ENCODE peak calls at places on chromosome 1, in nine cellular contexts. X is stomach; N is psoas muscle; Q is NCI-H345; C is activated CD8-positive, alpha-beta memory T cell treated with anti-CD3 and anti-CD28 coated beads, Interleukin-2, amount 10 ng/mL, durations not matched to agents 7 days and 5 days; L is HFFc6; V is Ammon's horn; B is MCF 10A; H is COR-L47. S is an unnamed sample.

GRCh38 chr1:151583796-151584195 is 28.1 kb upstream of the SNX27 start:
- DNase-seq in Q (no peak), B (no peak), C (no peak), X (no peak), H (no peak), L (no peak), V (no peak), N (no peak), S (no peak)

GRCh38 chr1:174189424-174190062 is 30.2 kb downstream of the RABGAP1L start:
- DNase-seq in B (no peak), C (no peak), Q (no peak), X (no peak), H (no peak), L (no peak), V (no peak), N (no peak), S (no peak)

GRCh38 chr1:39925727-39926342 is 24.1 kb upstream of the MYCL start:
- DNase-seq in N (no peak), Q (no peak), X (no peak), B (peak), H (no peak), L (no peak), V (no peak), C (no peak), S (no peak)

GRCh38 chr1:202283379-202283844 is 58.3 kb downstream of the UBE2T start:
- DNase-seq in H (peak), L (peak), V (no peak), X (no peak), B (peak), N (no peak), Q (peak), C (no peak), S (peak)

GRCh38 chr1:156146006-156146748 is 7.2 kb upstream of the SEMA4A start:
- DNase-seq in Q (peak), C (peak), N (peak), L (peak), H (peak), V (peak), B (peak), X (peak), S (peak)

GRCh38 chr1:153790282-153790995 is 15.2 kb downstream of the SLC27A3 start:
- DNase-seq in V (peak), Q (no peak), X (peak), B (no peak), C (no peak), H (peak), L (peak), N (peak), S (peak)

GRCh38 chr1:87182611-87183010 is 146.1 kb upstream of the LMO4 start:
- DNase-seq in C (no peak), N (no peak), B (peak), H (no peak), V (no peak), X (no peak), L (no peak), Q (no peak), S (no peak)

GRCh38 chr1:86207323-86207722 is 50.8 kb upstream of the COL24A1 start:
- DNase-seq in C (no peak), V (peak), B (peak), L (peak), X (no peak), Q (peak), H (peak), N (no peak), S (peak)

GRCh38 chr1:115356356-115356755 is 18.3 kb upstream of the NGF start:
- DNase-seq in C (no peak), H (no peak), X (no peak), B (no peak), V (no peak), Q (no peak), N (no peak), L (no peak), S (no peak)

GRCh38 chr1:47333922-47334764 is 553 bp downstream of the CMPK1 start:
- DNase-seq in L (peak), X (peak), B (peak), N (peak), C (peak), H (peak), V (peak), Q (peak), S (peak)

GRCh38 chr1:58848818-58849411 is 65.1 kb upstream of the JUN start:
- DNase-seq in C (no peak), N (peak), H (no peak), X (peak), L (peak), V (peak), Q (no peak), B (peak), S (peak)

GRCh38 chr1:1213153-1213918 is 617 bp downstream of the TNFRSF4 start:
- DNase-seq in C (peak), X (peak), V (no peak), H (no peak), N (peak), Q (no peak), L (no peak), B (no peak), S (no peak)

GRCh38 chr1:170680428-170680827 is 16.5 kb downstream of the PRRX1 start:
- DNase-seq in Q (no peak), L (no peak), V (no peak), B (peak), N (no peak), X (no peak), H (no peak), C (no peak), S (peak)

GRCh38 chr1:206507395-206508129 is at the start of gene RASSF5:
- DNase-seq in L (peak), Q (peak), H (peak), X (peak), N (peak), B (peak), V (peak), C (peak), S (peak)

GRCh38 chr1:241423541-241424479 is 66.8 kb upstream of the RGS7 start:
- DNase-seq in L (peak), V (peak), H (peak), C (peak), Q (peak), B (no peak), N (no peak), X (peak), S (peak)

GRCh38 chr1:65762081-65762862 is 30.4 kb upstream of the PDE4B start:
- DNase-seq in C (no peak), V (no peak), Q (no peak), B (no peak), N (no peak), H (no peak), L (peak), X (no peak), S (no peak)

GRCh38 chr1:6343506-6344405 is 49.8 kb downstream of the ACOT7 start:
- DNase-seq in C (peak), H (peak), B (peak), V (peak), Q (peak), L (peak), N (peak), X (peak), S (peak)

GRCh38 chr1:226974544-226975258 is 34.6 kb downstream of the COQ8A start:
- DNase-seq in V (no peak), C (no peak), L (no peak), X (no peak), Q (no peak), H (no peak), B (no peak), N (peak), S (no peak)

GRCh38 chr1:87956072-87956471 is 627.4 kb downstream of the LMO4 start:
- DNase-seq in L (peak), N (peak), Q (no peak), C (no peak), H (no peak), B (peak), X (no peak), V (peak), S (peak)

GRCh38 chr1:18158731-18159130 is 51.1 kb downstream of the IGSF21 start:
- DNase-seq in Q (no peak), N (no peak), L (no peak), V (no peak), B (no peak), X (no peak), H (no peak), C (no peak), S (no peak)

GRCh38 chr1:9859252-9860014 is 35.7 kb upstream of the CLSTN1 start:
- DNase-seq in B (no peak), H (no peak), N (no peak), V (no peak), Q (no peak), C (no peak), X (no peak), L (no peak), S (no peak)

GRCh38 chr1:103333141-103333540 is 192.4 kb upstream of the RNPC3 start:
- DNase-seq in H (no peak), C (no peak), V (no peak), X (no peak), Q (no peak), N (no peak), L (no peak), B (no peak), S (no peak)

GRCh38 chr1:37515185-37516034 is 844 bp upstream of the MEAF6 start:
- DNase-seq in X (no peak), B (no peak), C (no peak), L (no peak), H (no peak), V (no peak), Q (no peak), N (no peak), S (no peak)

GRCh38 chr1:168792142-168792541 is 63.1 kb upstream of the DPT start:
- DNase-seq in Q (no peak), N (no peak), C (no peak), B (no peak), V (no peak), X (no peak), H (no peak), L (no peak), S (no peak)

GRCh38 chr1:52602328-52603300 is at the start of gene GPX7:
- DNase-seq in B (no peak), Q (peak), H (peak), N (peak), L (peak), C (peak), X (peak), V (peak), S (peak)

GRCh38 chr1:155329980-155330598 is 9.4 kb downstream of the RUSC1 start:
- DNase-seq in L (no peak), H (no peak), X (no peak), N (no peak), B (no peak), Q (no peak), V (no peak), C (no peak), S (no peak)

GRCh38 chr1:211925016-211925415 is 94.5 kb upstream of the LPGAT1 start:
- DNase-seq in H (peak), X (peak), L (no peak), V (no peak), N (no peak), C (peak), B (peak), Q (peak), S (no peak)

GRCh38 chr1:24409535-24409934 is 4.0 kb downstream of the STPG1 start:
- DNase-seq in Q (no peak), H (no peak), V (no peak), B (peak), C (peak), X (no peak), N (no peak), L (peak), S (peak)

GRCh38 chr1:170134606-170135005 is 11.2 kb upstream of the NTMT2 start:
- DNase-seq in V (no peak), N (no peak), X (no peak), B (no peak), H (no peak), Q (no peak), L (no peak), C (no peak), S (no peak)

GRCh38 chr1:85366391-85366790 is 90.0 kb upstream of the BCL10 start:
- DNase-seq in H (no peak), L (peak), N (no peak), Q (no peak), V (no peak), C (no peak), X (no peak), B (peak), S (peak)

GRCh38 chr1:170032531-170033295 is 41.8 kb downstream of the KIFAP3 start:
- DNase-seq in X (no peak), Q (no peak), N (no peak), L (peak), C (no peak), V (no peak), H (no peak), B (peak), S (peak)

GRCh38 chr1:15848143-15848928 is 829 bp downstream of the SPEN start:
- DNase-seq in N (peak), V (peak), B (peak), H (no peak), L (no peak), C (peak), Q (peak), X (peak), S (peak)

GRCh38 chr1:200496937-200497336 is 87.1 kb upstream of the ZNF281 start:
- DNase-seq in X (no peak), H (no peak), N (no peak), Q (no peak), C (no peak), V (no peak), L (peak), B (no peak), S (no peak)

GRCh38 chr1:192729500-192729899 is 79.3 kb upstream of the RGS2 start:
- DNase-seq in L (no peak), V (no peak), X (no peak), H (peak), C (no peak), Q (peak), B (no peak), N (no peak), S (no peak)

GRCh38 chr1:244319283-244320132 is 132.2 kb downstream of the ADSS2 start:
- DNase-seq in X (no peak), C (peak), N (no peak), L (peak), Q (no peak), H (no peak), B (peak), V (peak), S (peak)

GRCh38 chr1:84803604-84804003 is 89.4 kb downstream of the LPAR3 start:
- DNase-seq in Q (no peak), V (no peak), N (no peak), H (no peak), C (no peak), B (no peak), L (no peak), X (no peak), S (no peak)

GRCh38 chr1:213419369-213420030 is 368.5 kb downstream of the RPS6KC1 start:
- DNase-seq in C (no peak), N (no peak), L (no peak), H (no peak), V (no peak), B (no peak), Q (no peak), X (no peak), S (no peak)

GRCh38 chr1:238624786-238625185 is 734.1 kb upstream of the ZP4 start:
- DNase-seq in H (no peak), B (peak), X (no peak), C (no peak), Q (no peak), N (no peak), V (no peak), L (no peak), S (no peak)

GRCh38 chr1:29703596-29703995 is 467.3 kb downstream of the PTPRU start:
- DNase-seq in X (no peak), N (no peak), L (peak), H (no peak), B (peak), V (peak), C (no peak), Q (peak), S (no peak)

S was measured in astrocyte.